ENCODE peak calls at places on chromosome 6, in six cellular contexts. K is GM23338, Y is HCT116, S is HepG2, T is K562, R is Panc1. U is an unnamed sample.

GRCh38 chr6:14721103-14721758 is 524.6 kb upstream of the JARID2 start:
- DNase-seq in K (no peak), Y (no peak), S (peak; percentile 32), T (no peak), R (no peak), U (no peak)

GRCh38 chr6:37820713-37821069 is 1.2 kb downstream of the ZFAND3 start:
- DNase-seq in K (peak; percentile 22), Y (no peak), S (no peak), T (peak; percentile 28), R (no peak), U (no peak)

GRCh38 chr6:159085396-159085895 is 40.7 kb upstream of the TAGAP start:
- DNase-seq in K (no peak), Y (no peak), S (no peak), T (no peak), R (no peak), U (no peak)

GRCh38 chr6:48978016-48978415 is 485.0 kb downstream of the MMUT start:
- DNase-seq in K (no peak), Y (no peak), S (no peak), T (no peak), R (no peak), U (no peak)

GRCh38 chr6:32459781-32460424 is 20.2 kb downstream of the HLA-DRA start:
- DNase-seq in K (no peak), Y (no peak), S (no peak), T (no peak), R (no peak), U (no peak)

GRCh38 chr6:1931817-1932216 is 313.6 kb downstream of the GMDS start:
- DNase-seq in K (no peak), Y (no peak), S (no peak), T (no peak), R (no peak), U (no peak)

GRCh38 chr6:132320007-132320406 is 81.3 kb downstream of the MOXD1 start:
- DNase-seq in K (no peak), Y (no peak), S (no peak), T (no peak), R (no peak), U (no peak)

GRCh38 chr6:31943742-31944141 is 2.2 kb upstream of the CFB start:
- DNase-seq in K (no peak), Y (no peak), S (no peak), T (no peak), R (no peak), U (no peak)

GRCh38 chr6:30685157-30685976 is 1.1 kb downstream of the PPP1R18 start:
- DNase-seq in K (peak; percentile 48), Y (no peak), S (no peak), T (peak; percentile 79), R (no peak), U (no peak)

GRCh38 chr6:57216235-57217101 is 5.6 kb downstream of the RAB23 start:
- DNase-seq in K (no peak), Y (no peak), S (no peak), T (peak; percentile 69), R (no peak), U (no peak)

GRCh38 chr6:91539451-91539850 is 952.6 kb upstream of the MAP3K7 start:
- DNase-seq in K (no peak), Y (no peak), S (no peak), T (no peak), R (no peak), U (no peak)

DNA sequence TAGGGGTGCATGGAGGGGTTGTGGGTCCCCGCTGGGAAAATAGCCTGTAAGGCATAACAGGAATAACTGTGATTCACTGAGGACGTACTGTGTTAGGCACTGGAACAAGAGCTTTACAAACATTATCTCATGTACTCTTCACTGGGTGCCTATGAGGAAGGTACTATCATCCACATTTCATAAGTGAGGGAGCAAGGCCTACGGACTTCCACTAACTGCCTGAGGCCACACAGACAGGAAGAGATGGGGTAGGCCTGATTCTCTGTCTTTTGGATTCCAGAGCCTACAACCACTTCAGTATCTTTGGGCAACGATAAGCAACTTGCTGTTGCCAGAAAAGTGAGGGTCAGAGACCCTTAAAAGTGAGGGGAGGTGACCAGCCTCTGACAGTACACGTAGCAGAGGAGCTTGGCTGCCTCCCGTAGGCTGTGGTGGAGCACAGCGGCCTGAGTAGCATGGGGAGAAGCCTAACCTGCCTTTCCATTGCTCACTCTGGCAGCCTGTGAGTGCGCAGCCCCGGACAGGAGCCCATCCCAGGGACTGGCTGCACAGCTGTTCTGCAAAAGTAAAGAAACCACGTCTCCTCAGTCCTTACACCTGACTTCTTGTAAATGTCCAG is 30.4 kb downstream of the PSMB1 start:
- DNase-seq in K (peak; percentile 76), Y (peak; percentile 12), S (no peak), T (peak; percentile 36), R (no peak), U (peak; percentile 11)
- TF ChIP-seq REST in K (no peak), Y (no peak), S (no peak), T (no peak), R (no peak), U (no peak)

GRCh38 chr6:35036828-35037095 is 104.4 kb downstream of the TCP11 start:
- DNase-seq in K (peak; percentile 59), Y (no peak), S (no peak), T (no peak), R (no peak), U (no peak)

GRCh38 chr6:35037289-35038038 is 103.7 kb downstream of the TCP11 start:
- DNase-seq in K (peak; percentile 70), Y (no peak), S (no peak), T (no peak), R (no peak), U (no peak)

GRCh38 chr6:35035481-35036030 is 105.6 kb downstream of the TCP11 start:
- DNase-seq in K (no peak), Y (no peak), S (no peak), T (no peak), R (no peak), U (no peak)

GRCh38 chr6:35034411-35035171 is 106.5 kb downstream of the TCP11 start:
- DNase-seq in K (no peak), Y (no peak), S (no peak), T (no peak), R (no peak), U (no peak)

GRCh38 chr6:35036059-35036827 is 104.9 kb downstream of the TCP11 start:
- DNase-seq in K (no peak), Y (no peak), S (no peak), T (no peak), R (no peak), U (no peak)
- H3K4me1 ChIP-seq in K (peaks cover 52% of the 10 kb centered on the region), Y (no peaks in the 10 kb centered on the region), S (peaks cover 16% of the 10 kb centered on the region), T (no peaks in the 10 kb centered on the region), R (no peaks in the 10 kb centered on the region), U (no peaks in the 10 kb centered on the region)

DNA sequence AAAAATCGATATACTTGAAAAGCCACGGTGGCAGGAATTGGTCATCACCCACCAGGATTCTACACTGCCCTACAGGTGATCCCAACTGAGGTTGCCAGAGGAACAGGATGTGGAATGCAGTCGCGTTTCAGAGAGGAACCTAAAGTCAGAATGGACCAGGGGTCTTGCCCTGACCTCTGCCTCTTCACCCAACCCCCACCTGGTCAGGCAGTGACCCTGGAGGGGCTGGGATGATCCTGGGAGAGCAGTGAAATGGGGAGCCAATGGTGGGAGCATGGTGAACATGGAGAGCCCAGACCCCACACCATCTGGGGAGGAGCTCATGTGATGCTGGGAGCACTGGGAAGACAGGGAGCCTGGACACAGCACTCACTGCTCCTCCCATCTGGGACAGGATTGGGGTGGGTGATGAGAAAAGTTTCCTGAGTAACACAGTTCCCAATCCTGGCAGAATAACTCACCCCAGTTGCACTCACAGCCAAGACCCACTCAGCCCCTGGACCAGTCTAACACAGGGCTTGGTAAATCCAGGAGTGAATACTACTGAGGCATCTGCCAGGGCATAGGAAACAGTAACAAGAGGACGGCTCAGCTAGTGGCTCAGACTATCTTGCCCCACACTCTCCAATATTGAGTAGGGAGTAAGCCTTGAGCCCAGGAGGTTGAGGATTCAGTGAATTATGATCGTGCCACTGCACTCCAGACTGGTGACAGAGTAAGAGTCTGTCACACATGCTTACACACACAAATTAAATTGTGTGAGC is 1.7 kb upstream of the ULBP2 start:
- DNase-seq in K (no peak), Y (no peak), S (no peak), T (no peak), R (no peak), U (no peak)
- TF ChIP-seq REST in K (no peak), Y (no peak), S (no peak), T (no peak), R (no peak), U (no peak)

GRCh38 chr6:46013639-46014038 is 2.0 kb downstream of the CLIC5 start:
- DNase-seq in K (peak; percentile 54), Y (no peak), S (no peak), T (no peak), R (no peak), U (no peak)
- H3K4me1 ChIP-seq in K (peaks cover 21% of the 10 kb centered on the region), Y (peaks cover 34% of the 10 kb centered on the region), S (peaks cover 18% of the 10 kb centered on the region), T (peaks cover 10% of the 10 kb centered on the region), R (peaks cover 5% of the 10 kb centered on the region), U (peaks cover 5% of the 10 kb centered on the region)

GRCh38 chr6:98463038-98463437 is 371.3 kb upstream of the POU3F2 start:
- DNase-seq in K (no peak), Y (no peak), S (no peak), T (no peak), R (no peak), U (no peak)
- TF ChIP-seq REST in K (no peak), Y (no peak), S (no peak), T (no peak), R (no peak), U (no peak)

GRCh38 chr6:106385530-106385929 is 25.0 kb downstream of the CRYBG1 start:
- DNase-seq in K (no peak), Y (no peak), S (no peak), T (no peak), R (no peak), U (no peak)

GRCh38 chr6:106380407-106380806 is 19.9 kb downstream of the CRYBG1 start:
- DNase-seq in K (no peak), Y (no peak), S (no peak), T (no peak), R (no peak), U (no peak)

GRCh38 chr6:106381223-106381622 is 20.7 kb downstream of the CRYBG1 start:
- DNase-seq in K (no peak), Y (no peak), S (no peak), T (no peak), R (no peak), U (no peak)

GRCh38 chr6:106381871-106382270 is 21.4 kb downstream of the CRYBG1 start:
- DNase-seq in K (peak; percentile 17), Y (no peak), S (no peak), T (no peak), R (no peak), U (no peak)

DNA sequence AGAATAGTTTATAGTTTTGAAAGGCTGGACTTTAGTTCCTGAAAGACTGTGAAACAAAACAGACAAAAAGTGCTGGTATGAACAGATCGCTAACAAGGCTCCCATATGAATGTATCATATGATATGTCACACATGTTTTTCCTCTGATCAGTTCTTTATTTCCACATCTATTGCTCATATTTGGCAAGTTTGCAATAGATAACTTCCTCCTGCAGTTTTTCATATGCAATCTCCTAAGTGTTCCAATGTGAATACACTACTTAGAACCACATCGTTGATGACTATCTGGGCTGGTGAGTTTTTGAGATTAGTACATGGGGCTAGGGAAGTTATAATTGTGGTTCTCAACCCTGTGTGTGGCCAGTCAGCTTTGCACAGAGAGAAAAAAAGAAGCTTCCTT is 23.1 kb downstream of the CRYBG1 start:
- DNase-seq in K (no peak), Y (no peak), S (no peak), T (no peak), R (no peak), U (no peak)
- H3K4me1 ChIP-seq in K (no peaks in the 10 kb centered on the region), Y (peaks cover 14% of the 10 kb centered on the region), S (no peaks in the 10 kb centered on the region), T (no peaks in the 10 kb centered on the region), R (no peaks in the 10 kb centered on the region), U (no peaks in the 10 kb centered on the region)

GRCh38 chr6:5366941-5367340 is 105.6 kb downstream of the FARS2 start:
- DNase-seq in K (no peak), Y (no peak), S (no peak), T (no peak), R (no peak), U (no peak)
- TF ChIP-seq REST in K (no peak), Y (no peak), S (no peak), T (no peak), R (no peak), U (no peak)

GRCh38 chr6:156794546-156794945 is 17.4 kb downstream of the ARID1B start:
- DNase-seq in K (no peak), Y (no peak), S (no peak), T (no peak), R (no peak), U (no peak)
- H3K4me1 ChIP-seq in K (peaks cover 54% of the 10 kb centered on the region), Y (no peaks in the 10 kb centered on the region), S (peaks cover 36% of the 10 kb centered on the region), T (peaks cover 12% of the 10 kb centered on the region), R (peaks cover 10% of the 10 kb centered on the region), U (peaks cover 9% of the 10 kb centered on the region)